ENCODE peak calls at places on chromosome 20, in four cellular contexts. D is ovary, G is tibial artery, H is H9. I is an unnamed sample.
A peak's percentile ranks its signal among the peaks of the same experiment; 100 is the strongest.

GRCh38 chr20:52083627-52084232 is 107.8 kb downstream of the ZFP64 start:
- DNase-seq in H (peak; percentile 57), G (peak; percentile 44), D (peak; percentile 69), I (peak; percentile 44)

GRCh38 chr20:18537651-18538050 is 29.6 kb upstream of the SMIM26 start:
- DNase-seq in G (no peak), D (no peak), H (no peak), I (no peak)

GRCh38 chr20:63067266-63067635 is 60.5 kb upstream of the BHLHE23 start:
- DNase-seq in D (no peak), H (no peak), G (no peak), I (no peak)

GRCh38 chr20:54126809-54127655 is 46.8 kb downstream of the CYP24A1 start:
- DNase-seq in H (no peak), G (no peak), D (no peak), I (no peak)

GRCh38 chr20:6769953-6770831 is 2.7 kb downstream of the BMP2 start:
- DNase-seq in D (peak; percentile 39), G (peak; percentile 29), H (peak; percentile 65), I (peak; percentile 52)

GRCh38 chr20:46970937-46971630 is 76.4 kb downstream of the EYA2 start:
- DNase-seq in D (no peak), H (peak; percentile 87), G (no peak), I (no peak)

GRCh38 chr20:37095108-37095608 is 639 bp downstream of the RBL1 start:
- DNase-seq in G (no peak), H (no peak), D (no peak), I (no peak)

GRCh38 chr20:15005300-15005986 is 668.0 kb upstream of the FLRT3 start:
- DNase-seq in G (no peak), D (no peak), H (no peak), I (no peak)

GRCh38 chr20:58906111-58906510 is 53.6 kb downstream of the GNAS start:
- DNase-seq in G (no peak), H (no peak), D (no peak), I (no peak)
- H3K27ac ChIP-seq in G (peak overlapping the region; percentile 84), H (no peak overlapping the region), D (no peak overlapping the region), I (no peak overlapping the region)

DNA sequence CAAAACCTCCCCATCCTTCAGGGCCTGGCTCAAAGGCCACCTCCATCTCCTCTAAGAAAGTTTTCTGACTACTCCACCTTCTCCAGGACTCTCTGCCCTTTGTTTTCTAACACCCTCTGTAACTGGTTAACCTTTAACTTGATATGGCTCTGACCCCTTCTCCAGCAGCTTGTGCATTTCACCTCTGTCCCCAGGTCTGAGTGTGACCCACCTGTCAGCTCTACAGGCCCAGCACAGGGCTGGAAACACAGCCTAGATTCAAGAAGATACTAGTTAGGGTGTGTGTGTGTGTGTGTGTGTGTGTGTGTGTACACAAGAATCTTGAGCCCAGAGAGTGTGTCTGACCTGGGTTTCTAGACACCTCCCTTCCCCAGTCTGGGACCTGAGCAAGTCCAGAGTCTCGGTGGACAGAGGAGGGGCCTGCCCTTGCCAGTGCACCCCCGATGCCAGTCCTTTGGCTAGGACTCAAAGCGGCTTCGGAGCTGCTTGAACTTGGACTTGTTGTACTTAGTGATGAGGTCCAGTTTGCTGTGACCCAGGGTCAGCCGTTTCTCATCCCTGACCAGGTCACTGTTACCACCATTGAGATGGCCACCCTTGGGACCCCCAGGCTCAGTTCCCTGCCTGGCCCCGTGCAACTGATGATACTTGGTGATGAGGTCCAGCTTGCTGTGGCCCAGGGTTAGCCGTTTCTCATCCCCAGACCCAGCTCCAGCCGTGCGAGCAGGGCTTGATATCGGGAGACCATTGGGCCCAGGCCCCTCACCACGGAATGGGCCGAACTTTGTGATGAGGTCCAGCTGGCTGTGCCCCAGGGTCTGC is 1.7 kb upstream of the EIF6 start:
- DNase-seq in G (no peak), H (no peak), D (no peak), I (no peak)
- H3K27ac ChIP-seq in G (no peak overlapping the region), H (no peak overlapping the region), D (no peak overlapping the region), I (no peak overlapping the region)

GRCh38 chr20:32231847-32232246 is 24.2 kb downstream of the POFUT1 start:
- DNase-seq in G (no peak), D (no peak), H (no peak), I (no peak)

GRCh38 chr20:32230707-32231106 is 23.0 kb downstream of the POFUT1 start:
- DNase-seq in D (no peak), H (no peak), G (no peak), I (no peak)

GRCh38 chr20:32231245-32231644 is 23.6 kb downstream of the POFUT1 start:
- DNase-seq in H (no peak), G (no peak), D (no peak), I (no peak)

GRCh38 chr20:32234135-32234808 is 26.6 kb downstream of the POFUT1 start:
- DNase-seq in H (no peak), D (no peak), G (no peak), I (no peak)

DNA sequence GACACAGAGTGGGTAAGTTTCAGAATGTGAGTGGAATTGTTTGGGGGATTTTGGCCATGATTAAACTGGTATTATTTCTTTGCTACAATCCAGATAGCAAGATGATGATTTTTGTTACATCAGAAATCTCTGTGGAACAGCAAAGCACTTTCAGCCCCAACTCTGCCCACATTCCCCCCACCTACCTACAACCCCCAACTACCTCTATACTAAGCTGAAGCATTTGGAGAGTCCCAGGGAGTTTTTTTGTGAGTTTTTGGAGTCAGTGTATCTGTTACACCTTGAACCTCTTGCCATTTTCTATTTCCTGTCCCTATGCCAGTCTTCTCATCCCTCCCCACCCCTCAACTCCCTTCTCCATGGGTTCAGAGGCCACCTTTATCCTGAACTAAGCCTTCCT is 24.8 kb downstream of the POFUT1 start:
- DNase-seq in D (no peak), H (no peak), G (no peak), I (no peak)
- H3K27ac ChIP-seq in D (no peak overlapping the region), H (no peak overlapping the region), G (no peak overlapping the region), I (no peak overlapping the region)

DNA sequence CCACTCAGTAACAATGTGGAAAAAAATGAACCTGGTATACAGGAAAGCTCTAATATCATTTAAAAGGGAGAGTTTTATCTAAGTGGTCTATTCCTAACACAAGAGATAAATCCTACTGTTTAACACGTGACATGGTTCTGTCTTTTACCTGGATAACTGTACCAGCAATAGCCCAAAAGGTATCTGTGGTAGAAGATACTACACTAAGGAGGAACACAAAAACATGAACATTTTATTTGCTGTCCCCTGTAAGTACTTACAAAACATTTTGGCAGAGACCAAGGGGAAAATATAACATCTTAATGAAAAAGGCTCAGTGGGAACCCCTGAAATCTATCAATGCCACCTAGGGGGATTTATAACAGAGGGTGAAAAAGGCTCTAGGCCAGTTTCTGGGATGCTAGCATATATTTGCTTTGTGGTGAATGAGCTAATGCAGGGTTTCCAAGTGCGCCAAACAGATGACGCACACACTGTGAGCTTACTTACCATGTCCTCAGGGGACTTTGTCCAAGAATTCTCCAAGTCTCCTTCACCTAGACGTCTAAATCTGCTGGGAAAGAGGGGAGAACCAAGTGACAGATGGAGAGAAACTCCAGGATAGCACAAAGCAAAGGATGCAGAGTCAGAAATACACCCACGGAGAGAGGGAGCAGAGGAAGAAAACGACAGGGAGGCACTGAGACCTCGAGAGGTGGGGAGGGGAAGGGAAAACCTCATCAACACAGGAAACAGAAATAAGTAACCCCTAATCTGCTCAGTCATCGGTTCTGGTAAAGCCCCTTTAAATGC is 147.9 kb upstream of the PRND start:
- DNase-seq in H (no peak), D (no peak), G (no peak), I (no peak)
- H3K27ac ChIP-seq in H (no peak overlapping the region), D (no peak overlapping the region), G (no peak overlapping the region), I (no peak overlapping the region)

GRCh38 chr20:58466309-58466708 is 48.9 kb downstream of the APCDD1L start:
- DNase-seq in G (no peak), D (no peak), H (no peak), I (no peak)
- H3K27ac ChIP-seq in G (no peak overlapping the region), D (no peak overlapping the region), H (no peak overlapping the region), I (no peak overlapping the region)